ENCODE peak calls at places on chromosomes 11 and 22, in ten cellular contexts. W is endothelial cell of umbilical vein; E is endodermal cell; X is cardiac muscle cell; F is coronary artery; M is left ventricle myocardium inferior; A is Panc1; C is AG09309; Y is brain microvascular endothelial cell; Q is CD8-positive, alpha-beta T cell. Z is an unnamed sample.

GRCh38 chr11:12827929-12828812 is 153.9 kb downstream of the TEAD1 start:
- DNase-seq in W (peak), E (peak), X (peak), F (no peak), M (no peak), A (no peak), C (peak), Y (peak), Q (no peak), Z (peak)

GRCh38 chr22:22745225-22746060 is 101.0 kb downstream of the GGTLC2 start:
- DNase-seq in W (no peak), E (peak), X (no peak), F (no peak), M (no peak), A (no peak), C (no peak), Y (peak), Q (peak), Z (no peak)

GRCh38 chr11:31958086-31958735 is 132.7 kb upstream of the RCN1 start:
- DNase-seq in W (peak), E (peak), X (peak), F (no peak), M (peak), A (peak), C (no peak), Y (peak), Q (peak), Z (peak)

GRCh38 chr22:20992056-20992442 is 9.9 kb downstream of the THAP7 start:
- DNase-seq in W (no peak), E (no peak), X (no peak), F (no peak), M (no peak), A (no peak), C (no peak), Y (no peak), Q (no peak), Z (no peak)

GRCh38 chr22:22983123-22983522 is 87.2 kb upstream of the GNAZ start:
- DNase-seq in W (no peak), E (no peak), X (no peak), F (no peak), M (no peak), A (no peak), C (no peak), Y (no peak), Q (no peak), Z (no peak)

GRCh38 chr11:22165087-22165486 is 27.8 kb upstream of the ANO5 start:
- DNase-seq in W (no peak), E (no peak), X (no peak), F (no peak), M (no peak), A (no peak), C (no peak), Y (no peak), Q (no peak), Z (no peak)

GRCh38 chr22:24819941-24820461 is 14.0 kb downstream of the SGSM1 start:
- DNase-seq in W (no peak), E (no peak), X (no peak), F (no peak), M (peak), A (no peak), C (no peak), Y (no peak), Q (no peak), Z (peak)

GRCh38 chr22:37100589-37101127 is 8.9 kb downstream of the TMPRSS6 start:
- DNase-seq in W (no peak), E (no peak), X (peak), F (no peak), M (no peak), A (no peak), C (no peak), Y (no peak), Q (no peak), Z (no peak)

GRCh38 chr22:38655532-38656255 is 498 bp downstream of the FAM227A start:
- DNase-seq in W (no peak), E (no peak), X (no peak), F (no peak), M (no peak), A (no peak), C (no peak), Y (peak), Q (no peak), Z (no peak)

GRCh38 chr11:67435031-67435726 is 2.3 kb downstream of the PTPRCAP start:
- DNase-seq in W (no peak), E (no peak), X (no peak), F (no peak), M (no peak), A (no peak), C (no peak), Y (no peak), Q (peak), Z (no peak)

GRCh38 chr11:102367364-102367763 is 20.4 kb downstream of the BIRC2 start:
- DNase-seq in W (peak), E (no peak), X (no peak), F (no peak), M (no peak), A (no peak), C (no peak), Y (no peak), Q (no peak), Z (no peak)

GRCh38 chr22:48779661-48780596 is 1047.7 kb downstream of the BRD1 start:
- DNase-seq in W (no peak), E (peak), X (no peak), F (peak), M (no peak), A (no peak), C (no peak), Y (no peak), Q (peak), Z (peak)

GRCh38 chr11:10604340-10604748 is 35.9 kb upstream of the LYVE1 start:
- DNase-seq in W (peak), E (no peak), X (no peak), F (no peak), M (peak), A (no peak), C (no peak), Y (no peak), Q (no peak), Z (peak)

GRCh38 chr22:48566741-48567140 is 1260.9 kb downstream of the BRD1 start:
- DNase-seq in W (no peak), E (no peak), X (no peak), F (no peak), M (no peak), A (no peak), C (no peak), Y (no peak), Q (no peak), Z (peak)

GRCh38 chr11:127931811-127932210 is 655.5 kb downstream of the ETS1 start:
- DNase-seq in W (no peak), E (no peak), X (no peak), F (no peak), M (no peak), A (no peak), C (no peak), Y (no peak), Q (no peak), Z (no peak)

GRCh38 chr11:115166826-115167225 is 337.4 kb downstream of the CADM1 start:
- DNase-seq in W (no peak), E (no peak), X (no peak), F (no peak), M (no peak), A (no peak), C (no peak), Y (no peak), Q (no peak), Z (no peak)

GRCh38 chr22:29093980-29094379 is 21.1 kb downstream of the KREMEN1 start:
- DNase-seq in W (no peak), E (no peak), X (no peak), F (no peak), M (no peak), A (no peak), C (no peak), Y (no peak), Q (no peak), Z (no peak)

GRCh38 chr11:59778122-59778521 is 22.9 kb downstream of the STX3 start:
- DNase-seq in W (no peak), E (no peak), X (no peak), F (no peak), M (no peak), A (no peak), C (no peak), Y (no peak), Q (no peak), Z (no peak)

GRCh38 chr11:131796541-131796940 is 426.1 kb downstream of the NTM start:
- DNase-seq in W (no peak), E (no peak), X (no peak), F (peak), M (no peak), A (no peak), C (no peak), Y (no peak), Q (no peak), Z (no peak)

GRCh38 chr11:134584706-134585445 is 172.8 kb upstream of the B3GAT1 start:
- DNase-seq in W (no peak), E (no peak), X (no peak), F (peak), M (no peak), A (no peak), C (no peak), Y (no peak), Q (no peak), Z (peak)

GRCh38 chr22:21712751-21713427 is 22.7 kb downstream of the YPEL1 start:
- DNase-seq in W (peak), E (peak), X (peak), F (no peak), M (peak), A (peak), C (peak), Y (peak), Q (peak), Z (peak)

GRCh38 chr11:15367695-15368094 is 253.0 kb downstream of the INSC start:
- DNase-seq in W (no peak), E (peak), X (no peak), F (no peak), M (no peak), A (no peak), C (no peak), Y (no peak), Q (no peak), Z (no peak)

GRCh38 chr11:128548655-128549255 is 38.6 kb downstream of the ETS1 start:
- DNase-seq in W (peak), E (peak), X (peak), F (no peak), M (peak), A (no peak), C (no peak), Y (no peak), Q (peak), Z (peak)

GRCh38 chr11:114250993-114251796 is 45.0 kb upstream of the NNMT start:
- DNase-seq in W (no peak), E (peak), X (no peak), F (no peak), M (peak), A (no peak), C (no peak), Y (no peak), Q (no peak), Z (no peak)

GRCh38 chr11:44065851-44066731 is at the start of gene ACCS:
- DNase-seq in W (peak), E (peak), X (peak), F (peak), M (peak), A (peak), C (peak), Y (peak), Q (peak), Z (peak)

GRCh38 chr11:74709175-74709574 is 22.1 kb downstream of the CHRDL2 start:
- DNase-seq in W (no peak), E (no peak), X (no peak), F (no peak), M (no peak), A (no peak), C (no peak), Y (no peak), Q (no peak), Z (no peak)
- H3K4me3 ChIP-seq in W (no peak), E (no peak), X (no peak), F (no peak), M (no peak), A (no peak), C (no peak), Y (no peak), Q (no peak), Z (no peak)

GRCh38 chr11:61281581-61282250 is 13.4 kb downstream of the VWCE start:
- DNase-seq in W (peak), E (peak), X (peak), F (no peak), M (peak), A (no peak), C (no peak), Y (no peak), Q (no peak), Z (no peak)
- H3K4me3 ChIP-seq in W (no peak), E (no peak), X (no peak), F (no peak), M (no peak), A (peak), C (no peak), Y (peak), Q (no peak), Z (no peak)

GRCh38 chr22:40819741-40820140 is 595 bp upstream of the SLC25A17 start:
- DNase-seq in W (no peak), E (no peak), X (no peak), F (no peak), M (no peak), A (no peak), C (no peak), Y (no peak), Q (no peak), Z (no peak)

GRCh38 chr22:40813912-40814315 is 5.2 kb downstream of the SLC25A17 start:
- DNase-seq in W (no peak), E (no peak), X (no peak), F (no peak), M (no peak), A (no peak), C (no peak), Y (no peak), Q (no peak), Z (no peak)

GRCh38 chr22:40818192-40818746 is 877 bp downstream of the SLC25A17 start:
- DNase-seq in W (no peak), E (no peak), X (no peak), F (no peak), M (no peak), A (no peak), C (no peak), Y (no peak), Q (no peak), Z (no peak)

GRCh38 chr22:40818747-40819662 is at the start of gene SLC25A17:
- DNase-seq in W (peak), E (peak), X (peak), F (peak), M (peak), A (no peak), C (no peak), Y (peak), Q (peak), Z (peak)

GRCh38 chr22:40817737-40818136 is 1.4 kb downstream of the SLC25A17 start:
- DNase-seq in W (no peak), E (no peak), X (no peak), F (no peak), M (no peak), A (no peak), C (no peak), Y (no peak), Q (no peak), Z (no peak)
- H3K4me3 ChIP-seq in W (no peak), E (peak), X (no peak), F (no peak), M (peak), A (peak), C (no peak), Y (no peak), Q (peak), Z (no peak)

GRCh38 chr11:108237058-108237481 is 14.2 kb downstream of the ATM start:
- DNase-seq in W (no peak), E (no peak), X (no peak), F (no peak), M (no peak), A (no peak), C (no peak), Y (no peak), Q (no peak), Z (no peak)

GRCh38 chr11:108239076-108239475 is 16.2 kb downstream of the ATM start:
- DNase-seq in W (no peak), E (no peak), X (no peak), F (no peak), M (no peak), A (no peak), C (no peak), Y (no peak), Q (peak), Z (no peak)

GRCh38 chr11:108235192-108235591 is 12.3 kb downstream of the ATM start:
- DNase-seq in W (no peak), E (no peak), X (no peak), F (no peak), M (no peak), A (no peak), C (no peak), Y (no peak), Q (no peak), Z (no peak)

GRCh38 chr11:108233277-108233945 is 10.5 kb downstream of the ATM start:
- DNase-seq in W (no peak), E (no peak), X (no peak), F (no peak), M (no peak), A (no peak), C (no peak), Y (no peak), Q (no peak), Z (no peak)

DNA sequence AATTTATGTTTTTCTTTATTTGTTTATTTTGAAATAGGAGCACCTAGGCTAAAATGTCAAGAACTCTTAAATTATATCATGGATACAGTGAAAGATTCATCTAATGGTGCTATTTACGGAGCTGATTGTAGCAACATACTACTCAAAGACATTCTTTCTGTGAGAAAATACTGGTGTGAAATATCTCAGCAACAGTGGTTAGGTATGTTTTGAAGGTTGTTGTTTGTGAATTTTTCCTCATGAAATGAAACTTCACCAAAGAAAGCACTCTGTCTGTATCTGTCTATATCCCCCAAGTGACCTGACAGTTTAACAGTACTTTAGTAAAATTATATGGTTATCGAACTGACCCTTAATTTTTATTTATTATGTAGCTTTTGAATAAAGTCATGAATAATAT is 12.8 kb downstream of the ATM start:
- DNase-seq in W (no peak), E (no peak), X (no peak), F (no peak), M (no peak), A (no peak), C (no peak), Y (no peak), Q (no peak), Z (no peak)
- H3K4me3 ChIP-seq in W (no peak), E (no peak), X (no peak), F (no peak), M (no peak), A (no peak), C (no peak), Y (no peak), Q (peak), Z (no peak)

DNA sequence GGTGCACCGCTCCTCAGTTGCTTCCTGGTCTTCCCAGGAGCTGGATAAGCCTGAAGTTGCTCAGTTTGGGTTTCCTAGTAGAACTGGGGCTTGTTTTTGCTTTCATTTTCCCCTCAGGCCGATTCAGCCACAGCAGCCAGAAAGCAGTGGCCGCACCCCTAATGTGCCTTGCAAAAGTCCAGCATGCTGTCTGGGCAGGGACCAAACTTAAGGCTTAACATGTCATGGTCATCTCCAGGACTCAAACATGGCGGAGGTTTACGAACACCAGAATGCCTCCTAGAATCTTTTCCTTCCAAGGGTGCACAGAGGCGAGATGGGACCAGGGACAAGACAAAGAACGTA is 2.5 kb downstream of the GNG3 start:
- DNase-seq in W (no peak), E (no peak), X (no peak), F (peak), M (no peak), A (no peak), C (no peak), Y (no peak), Q (no peak), Z (no peak)
- H3K4me3 ChIP-seq in W (peak), E (peak), X (peak), F (peak), M (peak), A (peak), C (peak), Y (peak), Q (peak), Z (peak)

Z was measured in heart left ventricle.